ENCODE peak calls at places on chromosomes 1 and 21, in ten cellular contexts. N is T-helper 17 cell, A is Ammon's horn, C is AG20443, O is immature natural killer cell, W is adipocyte, K is G401, M is WTC11, P is left ventricle myocardium inferior, R is stomach. F is an unnamed sample.

GRCh38 chr1:8194481-8195227 is 123.3 kb upstream of the SLC45A1 start:
- DNase-seq in M (no peak), W (peak; percentile 41), K (no peak), C (peak; percentile 41), A (no peak), P (no peak), R (no peak), N (no peak), O (no peak), F (no peak)

GRCh38 chr1:235207202-235207565 is 46.1 kb upstream of the RBM34 start:
- DNase-seq in C (no peak), P (no peak), A (no peak), W (no peak), O (no peak), K (no peak), R (no peak), M (no peak), N (no peak), F (no peak)

GRCh38 chr1:52862666-52863458 is 20.3 kb downstream of the ZYG11A start:
- DNase-seq in C (no peak), R (no peak), N (no peak), O (no peak), M (no peak), K (no peak), A (no peak), P (no peak), W (no peak), F (no peak)

GRCh38 chr1:21435646-21436487 is 4.1 kb upstream of the NBPF3 start:
- DNase-seq in R (no peak), C (no peak), M (no peak), P (no peak), W (no peak), O (no peak), A (no peak), N (no peak), K (no peak), F (no peak)

GRCh38 chr1:171943973-171944561 is 102.8 kb downstream of the DNM3 start:
- DNase-seq in M (no peak), O (no peak), R (no peak), K (no peak), A (no peak), N (no peak), P (no peak), W (no peak), C (no peak), F (no peak)

GRCh38 chr1:51733793-51734522 is 117.1 kb downstream of the OSBPL9 start:
- DNase-seq in K (no peak), P (no peak), C (peak; percentile 10), O (no peak), N (no peak), R (no peak), W (peak; percentile 44), M (no peak), A (no peak), F (no peak)

GRCh38 chr1:94819945-94820746 is at the start of gene SLC44A3:
- DNase-seq in K (peak; percentile 46), W (peak; percentile 85), P (peak; percentile 45), A (peak; percentile 49), M (peak; percentile 69), R (peak; percentile 71), C (peak; percentile 87), N (no peak), O (peak; percentile 22), F (peak; percentile 53)

GRCh38 chr21:33761104-33762036 is 119.1 kb downstream of the ITSN1 start:
- DNase-seq in K (peak; percentile 68), A (peak; percentile 59), M (no peak), O (no peak), R (no peak), C (peak; percentile 80), N (no peak), P (no peak), W (peak; percentile 94), F (no peak)

GRCh38 chr1:64251971-64252370 is 48.5 kb downstream of the UBE2U start:
- DNase-seq in O (no peak), C (no peak), A (no peak), W (no peak), M (no peak), R (no peak), K (no peak), N (no peak), P (no peak), F (no peak)

GRCh38 chr21:20519076-20519475 is 479.1 kb upstream of the NCAM2 start:
- DNase-seq in A (no peak), K (no peak), P (no peak), R (no peak), O (no peak), W (no peak), N (no peak), M (no peak), C (no peak), F (no peak)

GRCh38 chr1:214303538-214303937 is 22.6 kb downstream of the SMYD2 start:
- DNase-seq in N (no peak), P (no peak), W (no peak), A (peak; percentile 9), K (peak; percentile 12), M (no peak), R (no peak), O (no peak), C (no peak), F (no peak)

GRCh38 chr1:24925082-24925779 is 4.8 kb downstream of the RUNX3 start:
- DNase-seq in C (no peak), W (no peak), R (no peak), M (no peak), K (no peak), P (no peak), N (peak; percentile 70), A (no peak), O (peak; percentile 86), F (no peak)

GRCh38 chr1:110535985-110536384 is 17.0 kb upstream of the KCNA10 start:
- DNase-seq in R (no peak), O (no peak), W (no peak), M (no peak), A (no peak), P (no peak), K (no peak), C (no peak), N (no peak), F (no peak)

GRCh38 chr1:180194546-180195207 is 35.4 kb upstream of the LHX4 start:
- DNase-seq in R (no peak), P (no peak), C (no peak), A (no peak), O (no peak), N (no peak), K (no peak), M (no peak), W (no peak), F (no peak)

GRCh38 chr1:202274611-202275010 is 67.1 kb downstream of the UBE2T start:
- DNase-seq in W (no peak), C (peak; percentile 40), M (peak; percentile 42), A (no peak), O (peak; percentile 13), P (no peak), R (peak; percentile 31), K (peak; percentile 7), N (peak; percentile 14), F (no peak)

GRCh38 chr1:61171346-61171745 is 89.0 kb downstream of the NFIA start:
- DNase-seq in C (no peak), P (no peak), R (no peak), W (no peak), O (no peak), N (no peak), K (no peak), A (no peak), M (no peak), F (no peak)

GRCh38 chr1:226210571-226211176 is 12.8 kb upstream of the MIXL1 start:
- DNase-seq in W (no peak), C (no peak), A (no peak), O (no peak), N (no peak), M (peak; percentile 57), R (no peak), P (no peak), K (no peak), F (no peak)

GRCh38 chr1:213162338-213162737 is 111.3 kb downstream of the RPS6KC1 start:
- DNase-seq in C (no peak), N (no peak), M (no peak), P (no peak), R (no peak), A (no peak), O (no peak), W (peak; percentile 13), K (no peak), F (no peak)

GRCh38 chr1:24409535-24409934 is 4.0 kb downstream of the STPG1 start:
- DNase-seq in A (no peak), W (peak; percentile 35), R (no peak), M (no peak), P (no peak), O (no peak), K (no peak), N (no peak), C (peak; percentile 67), F (no peak)

GRCh38 chr1:3074297-3074741 is 5.3 kb downstream of the PRDM16 start:
- DNase-seq in R (peak; percentile 78), W (no peak), A (no peak), K (no peak), C (no peak), N (no peak), P (no peak), O (no peak), M (no peak), F (no peak)

F was measured in cerebellum.